ENCODE peak calls at places on chromosomes 5 and 9, in four cellular contexts. One of them, this sample, is unnamed.

GRCh38 chr5:53262348-53262970 is 152.9 kb upstream of the MOCS2 start:
- DNase-seq in AG09309: no peak
- DNase-seq in NCI-H345: no peak
- DNase-seq in activated T-cell treated with anti-CD3 and anti-CD28 coated beads for 4 hours: no peak
- DNase-seq in this sample: no peak

GRCh38 chr5:147452137-147452838 is 57.6 kb downstream of the DPYSL3 start:
- DNase-seq in activated T-cell treated with anti-CD3 and anti-CD28 coated beads for 4 hours: no peak
- DNase-seq in AG09309: no peak
- DNase-seq in NCI-H345: peak
- DNase-seq in this sample: no peak

GRCh38 chr5:176543428-176544182 is 5.5 kb upstream of the CDHR2 start:
- DNase-seq in activated T-cell treated with anti-CD3 and anti-CD28 coated beads for 4 hours: peak
- DNase-seq in AG09309: no peak
- DNase-seq in NCI-H345: peak
- DNase-seq in this sample: no peak

GRCh38 chr5:154274828-154275185 is 84.3 kb downstream of the GALNT10 start:
- DNase-seq in activated T-cell treated with anti-CD3 and anti-CD28 coated beads for 4 hours: no peak
- DNase-seq in NCI-H345: no peak
- DNase-seq in AG09309: no peak
- DNase-seq in this sample: no peak

GRCh38 chr9:108569624-108570023 is 286.2 kb downstream of the ACTL7B start:
- DNase-seq in NCI-H345: no peak
- DNase-seq in AG09309: peak
- DNase-seq in activated T-cell treated with anti-CD3 and anti-CD28 coated beads for 4 hours: no peak
- DNase-seq in this sample: peak

GRCh38 chr9:74876611-74877010 is 11.1 kb downstream of the TRPM6 start:
- DNase-seq in AG09309: no peak
- DNase-seq in NCI-H345: no peak
- DNase-seq in activated T-cell treated with anti-CD3 and anti-CD28 coated beads for 4 hours: no peak
- DNase-seq in this sample: no peak

GRCh38 chr5:107671742-107672211 is 1.0 kb upstream of the EFNA5 start:
- DNase-seq in activated T-cell treated with anti-CD3 and anti-CD28 coated beads for 4 hours: no peak
- DNase-seq in AG09309: no peak
- DNase-seq in NCI-H345: peak
- DNase-seq in this sample: no peak

GRCh38 chr5:52994266-52994665 is 5.1 kb downstream of the ITGA2 start:
- DNase-seq in activated T-cell treated with anti-CD3 and anti-CD28 coated beads for 4 hours: no peak
- DNase-seq in NCI-H345: no peak
- DNase-seq in AG09309: no peak
- DNase-seq in this sample: no peak

GRCh38 chr5:56669534-56670483 is 145.5 kb upstream of the MAP3K1 start:
- DNase-seq in NCI-H345: peak
- DNase-seq in activated T-cell treated with anti-CD3 and anti-CD28 coated beads for 4 hours: no peak
- DNase-seq in AG09309: no peak
- DNase-seq in this sample: no peak

GRCh38 chr9:101592788-101593187 is 2.0 kb downstream of the PPP3R2 start:
- DNase-seq in AG09309: no peak
- DNase-seq in NCI-H345: no peak
- DNase-seq in activated T-cell treated with anti-CD3 and anti-CD28 coated beads for 4 hours: no peak
- DNase-seq in this sample: no peak

GRCh38 chr5:106241409-106241808 is 1429.3 kb downstream of the EFNA5 start:
- DNase-seq in NCI-H345: no peak
- DNase-seq in AG09309: no peak
- DNase-seq in activated T-cell treated with anti-CD3 and anti-CD28 coated beads for 4 hours: no peak
- DNase-seq in this sample: no peak

GRCh38 chr5:173888473-173889135 is 455 bp downstream of the CPEB4 start:
- DNase-seq in NCI-H345: peak
- DNase-seq in AG09309: no peak
- DNase-seq in activated T-cell treated with anti-CD3 and anti-CD28 coated beads for 4 hours: no peak
- DNase-seq in this sample: no peak

GRCh38 chr9:13445123-13445522 is 165.6 kb upstream of the MPDZ start:
- DNase-seq in activated T-cell treated with anti-CD3 and anti-CD28 coated beads for 4 hours: no peak
- DNase-seq in AG09309: no peak
- DNase-seq in NCI-H345: peak
- DNase-seq in this sample: no peak

GRCh38 chr9:136520053-136520540 is 25.8 kb downstream of the NOTCH1 start:
- DNase-seq in AG09309: no peak
- DNase-seq in activated T-cell treated with anti-CD3 and anti-CD28 coated beads for 4 hours: no peak
- DNase-seq in NCI-H345: no peak
- DNase-seq in this sample: no peak

GRCh38 chr5:84218546-84218945 is 166.1 kb downstream of the EDIL3 start:
- DNase-seq in activated T-cell treated with anti-CD3 and anti-CD28 coated beads for 4 hours: no peak
- DNase-seq in AG09309: no peak
- DNase-seq in NCI-H345: no peak
- DNase-seq in this sample: no peak

GRCh38 chr5:109697339-109697738 is 7.6 kb downstream of the MAN2A1 start:
- DNase-seq in AG09309: no peak
- DNase-seq in NCI-H345: no peak
- DNase-seq in activated T-cell treated with anti-CD3 and anti-CD28 coated beads for 4 hours: no peak
- DNase-seq in this sample: no peak

GRCh38 chr5:138160706-138161105 is 17.7 kb downstream of the BRD8 start:
- DNase-seq in AG09309: no peak
- DNase-seq in NCI-H345: no peak
- DNase-seq in activated T-cell treated with anti-CD3 and anti-CD28 coated beads for 4 hours: no peak
- DNase-seq in this sample: no peak

GRCh38 chr9:20618361-20618799 is 3.9 kb downstream of the MLLT3 start:
- DNase-seq in AG09309: no peak
- DNase-seq in NCI-H345: peak
- DNase-seq in activated T-cell treated with anti-CD3 and anti-CD28 coated beads for 4 hours: no peak
- DNase-seq in this sample: no peak

GRCh38 chr5:89584339-89584956 is 701.5 kb upstream of the MEF2C start:
- DNase-seq in activated T-cell treated with anti-CD3 and anti-CD28 coated beads for 4 hours: no peak
- DNase-seq in NCI-H345: peak
- DNase-seq in AG09309: peak
- DNase-seq in this sample: peak

GRCh38 chr5:6202615-6203365 is 175.6 kb downstream of the MED10 start:
- DNase-seq in AG09309: no peak
- DNase-seq in activated T-cell treated with anti-CD3 and anti-CD28 coated beads for 4 hours: no peak
- DNase-seq in NCI-H345: no peak
- DNase-seq in this sample: no peak

GRCh38 chr9:133054966-133055365 is 6.8 kb upstream of the CEL start:
- DNase-seq in NCI-H345: no peak
- DNase-seq in AG09309: peak
- DNase-seq in activated T-cell treated with anti-CD3 and anti-CD28 coated beads for 4 hours: no peak
- DNase-seq in this sample: peak

GRCh38 chr5:37721447-37721871 is 118.4 kb downstream of the GDNF start:
- DNase-seq in NCI-H345: no peak
- DNase-seq in AG09309: no peak
- DNase-seq in activated T-cell treated with anti-CD3 and anti-CD28 coated beads for 4 hours: no peak
- DNase-seq in this sample: no peak

GRCh38 chr9:136484153-136485048 is 1.6 kb upstream of the SEC16A start:
- DNase-seq in activated T-cell treated with anti-CD3 and anti-CD28 coated beads for 4 hours: no peak
- DNase-seq in NCI-H345: peak
- DNase-seq in AG09309: no peak
- DNase-seq in this sample: no peak

GRCh38 chr9:38683336-38683735 is 36.6 kb downstream of the FAM240B start:
- DNase-seq in AG09309: no peak
- DNase-seq in activated T-cell treated with anti-CD3 and anti-CD28 coated beads for 4 hours: no peak
- DNase-seq in NCI-H345: no peak
- DNase-seq in this sample: no peak

GRCh38 chr5:142494119-142494518 is 169.3 kb upstream of the SPRY4 start:
- DNase-seq in activated T-cell treated with anti-CD3 and anti-CD28 coated beads for 4 hours: no peak
- DNase-seq in NCI-H345: no peak
- DNase-seq in AG09309: no peak
- DNase-seq in this sample: no peak

GRCh38 chr5:67195406-67196275 is 958 bp downstream of the CD180 start:
- DNase-seq in activated T-cell treated with anti-CD3 and anti-CD28 coated beads for 4 hours: no peak
- DNase-seq in NCI-H345: no peak
- DNase-seq in AG09309: no peak
- DNase-seq in this sample: no peak

GRCh38 chr5:131224387-131225191 is 39.3 kb upstream of the CDC42SE2 start:
- DNase-seq in activated T-cell treated with anti-CD3 and anti-CD28 coated beads for 4 hours: no peak
- DNase-seq in NCI-H345: no peak
- DNase-seq in AG09309: no peak
- DNase-seq in this sample: no peak

GRCh38 chr5:155087036-155087435 is 73.5 kb downstream of the KIF4B start:
- DNase-seq in AG09309: peak
- DNase-seq in activated T-cell treated with anti-CD3 and anti-CD28 coated beads for 4 hours: no peak
- DNase-seq in NCI-H345: no peak
- DNase-seq in this sample: no peak

GRCh38 chr9:107282268-107282667 is 811 bp upstream of the RAD23B start:
- DNase-seq in NCI-H345: no peak
- DNase-seq in activated T-cell treated with anti-CD3 and anti-CD28 coated beads for 4 hours: no peak
- DNase-seq in AG09309: no peak
- DNase-seq in this sample: no peak

GRCh38 chr9:18255158-18255629 is 218.8 kb upstream of the ADAMTSL1 start:
- DNase-seq in AG09309: peak
- DNase-seq in NCI-H345: peak
- DNase-seq in activated T-cell treated with anti-CD3 and anti-CD28 coated beads for 4 hours: peak
- DNase-seq in this sample: peak

GRCh38 chr5:149392718-149393117 is 13.6 kb upstream of the IL17B start:
- DNase-seq in NCI-H345: no peak
- DNase-seq in activated T-cell treated with anti-CD3 and anti-CD28 coated beads for 4 hours: no peak
- DNase-seq in AG09309: no peak
- DNase-seq in this sample: no peak

GRCh38 chr5:89236900-89237299 is 353.9 kb upstream of the MEF2C start:
- DNase-seq in AG09309: no peak
- DNase-seq in NCI-H345: no peak
- DNase-seq in activated T-cell treated with anti-CD3 and anti-CD28 coated beads for 4 hours: no peak
- DNase-seq in this sample: no peak

GRCh38 chr5:80540691-80541090 is 29.4 kb downstream of the ANKRD34B start:
- DNase-seq in activated T-cell treated with anti-CD3 and anti-CD28 coated beads for 4 hours: no peak
- DNase-seq in NCI-H345: no peak
- DNase-seq in AG09309: no peak
- DNase-seq in this sample: no peak

GRCh38 chr9:36731576-36731975 is 158.9 kb downstream of the MELK start:
- DNase-seq in NCI-H345: no peak
- DNase-seq in activated T-cell treated with anti-CD3 and anti-CD28 coated beads for 4 hours: no peak
- DNase-seq in AG09309: no peak
- DNase-seq in this sample: no peak